ENCODE peak calls at places on chromosomes 12 and 14, in four cellular contexts. I is A549, L is foreskin fibroblast, O is A673. Z is an unnamed sample.

GRCh38 chr14:103772078-103772712 is 56.6 kb downstream of the ZFYVE21 start:
- DNase-seq in I (no peak), O (no peak), L (no peak), Z (no peak)

GRCh38 chr14:61337893-61338292 is 16.5 kb downstream of the PRKCH start:
- DNase-seq in I (no peak), L (no peak), O (no peak), Z (peak)

GRCh38 chr12:6228535-6229223 is 28.5 kb downstream of the CD9 start:
- DNase-seq in I (no peak), L (peak), O (no peak), Z (no peak)

GRCh38 chr12:101648195-101648594 is 49.2 kb upstream of the CHPT1 start:
- DNase-seq in L (no peak), O (no peak), I (no peak), Z (no peak)

GRCh38 chr14:104318558-104319488 is 180.4 kb downstream of the KIF26A start:
- DNase-seq in O (no peak), I (no peak), L (no peak), Z (no peak)

GRCh38 chr12:750356-751191 is 1.8 kb upstream of the WNK1 start:
- DNase-seq in L (no peak), O (no peak), I (no peak), Z (no peak)

GRCh38 chr14:24086193-24086955 is 7.7 kb upstream of the PCK2 start:
- DNase-seq in L (no peak), I (no peak), O (no peak), Z (no peak)

GRCh38 chr12:13503094-13503835 is 306.7 kb downstream of the EMP1 start:
- DNase-seq in I (no peak), O (no peak), L (no peak), Z (no peak)

GRCh38 chr12:58079806-58080205 is 138.4 kb downstream of the ATP23 start:
- DNase-seq in O (no peak), L (no peak), I (no peak), Z (no peak)

GRCh38 chr12:130650131-130650530 is 66.0 kb downstream of the RIMBP2 start:
- DNase-seq in L (no peak), I (no peak), O (no peak), Z (no peak)

GRCh38 chr12:10612954-10613333 is 465 bp downstream of the MAGOHB start:
- DNase-seq in I (no peak), O (no peak), L (no peak), Z (no peak)

GRCh38 chr12:52921488-52922165 is 16.8 kb upstream of the KRT8 start:
- DNase-seq in I (no peak), O (no peak), L (no peak), Z (no peak)

GRCh38 chr14:36981832-36982528 is 190.4 kb downstream of the SLC25A21 start:
- DNase-seq in I (peak), O (no peak), L (peak), Z (no peak)

GRCh38 chr12:117328556-117329100 is 32.8 kb downstream of the NOS1 start:
- DNase-seq in O (peak), L (no peak), I (no peak), Z (no peak)

DNA sequence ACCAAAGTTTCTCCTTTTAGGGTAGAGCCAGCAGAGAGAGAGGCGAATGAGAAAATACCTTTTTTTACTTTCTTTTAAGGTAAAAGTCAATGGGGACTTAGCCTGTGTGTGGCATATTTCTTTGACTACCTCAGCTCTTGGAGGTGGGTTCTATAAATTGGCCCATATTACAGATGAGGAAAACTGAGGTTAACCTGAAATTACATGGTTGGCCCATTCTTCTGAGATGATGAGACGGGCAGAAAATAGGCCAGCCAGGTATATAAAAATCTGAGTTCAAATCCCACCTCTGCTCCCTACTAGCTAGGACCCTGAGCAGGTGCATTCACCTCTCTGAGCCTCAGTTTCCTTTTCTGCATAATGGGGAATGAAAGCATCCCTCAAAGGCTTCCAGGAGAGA is 22.4 kb downstream of the LHX5 start:
- DNase-seq in O (no peak), I (no peak), L (no peak), Z (no peak)
- TF ChIP-seq CTCF in O (no peak), I (no peak), L (no peak), Z (no peak)

GRCh38 chr14:96205059-96205993 is 687 bp downstream of the BDKRB2 start:
- DNase-seq in L (no peak), I (no peak), O (no peak), Z (peak)
- TF ChIP-seq CTCF in L (no peak), I (no peak), O (no peak), Z (no peak)

DNA sequence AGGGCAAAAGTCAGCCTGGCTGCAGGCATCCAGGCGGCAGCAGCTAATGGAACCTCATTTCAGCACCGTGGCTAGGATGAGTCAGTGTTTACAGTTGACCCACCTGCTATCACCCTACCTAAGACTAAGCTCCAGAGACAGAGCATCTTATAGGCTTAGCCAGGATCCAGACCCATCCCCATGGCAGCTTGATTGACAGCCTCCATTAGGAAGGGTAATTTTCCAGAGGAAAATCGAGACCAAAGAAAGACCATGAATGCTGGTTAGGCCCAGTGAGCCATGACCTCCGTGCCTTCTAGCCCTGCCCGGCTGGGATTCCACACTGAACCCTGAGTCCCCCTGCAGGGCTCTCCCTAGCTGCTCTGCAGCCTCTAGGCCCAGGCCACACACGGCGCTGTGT is 38.7 kb downstream of the TUNAR start:
- DNase-seq in O (no peak), L (no peak), I (no peak), Z (no peak)
- TF ChIP-seq CTCF in O (no peak), L (no peak), I (no peak), Z (no peak)

DNA sequence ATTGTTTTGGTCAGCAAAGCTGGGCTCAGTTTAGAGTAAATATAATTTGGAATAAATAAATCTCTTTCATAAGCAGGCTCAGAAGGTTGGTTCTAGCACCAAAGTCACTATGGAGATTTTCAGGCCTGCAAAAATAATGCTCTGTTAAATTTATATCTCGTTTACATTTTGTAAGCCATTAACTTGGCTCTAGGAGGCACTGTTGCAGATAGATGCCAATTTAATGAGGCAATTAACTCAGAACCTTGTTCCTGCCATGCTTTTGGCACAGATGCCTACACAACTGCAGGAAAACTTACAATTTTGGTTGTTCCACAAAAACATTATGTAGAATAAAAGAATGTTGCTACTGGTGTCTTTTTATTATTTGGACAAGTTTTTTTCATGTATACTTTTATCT is 428.1 kb downstream of the FLRT2 start:
- DNase-seq in O (no peak), I (no peak), L (no peak), Z (no peak)
- TF ChIP-seq CTCF in O (peak), I (no peak), L (no peak), Z (no peak)

GRCh38 chr12:30202521-30203259 is 418.9 kb upstream of the TMTC1 start:
- DNase-seq in L (no peak), I (no peak), O (no peak), Z (no peak)

GRCh38 chr12:30197392-30198047 is 413.8 kb upstream of the TMTC1 start:
- DNase-seq in L (peak), O (peak), I (no peak), Z (no peak)

GRCh38 chr12:30200864-30201263 is 417.1 kb upstream of the TMTC1 start:
- DNase-seq in I (no peak), L (peak), O (no peak), Z (no peak)

GRCh38 chr12:30203981-30204380 is 420.2 kb upstream of the TMTC1 start:
- DNase-seq in I (no peak), O (no peak), L (no peak), Z (no peak)

GRCh38 chr12:30201301-30202160 is 417.8 kb upstream of the TMTC1 start:
- DNase-seq in O (no peak), L (peak), I (no peak), Z (no peak)
- TF ChIP-seq CTCF in O (no peak), L (no peak), I (no peak), Z (no peak)